ENCODE peak calls at places on chromosomes 4 and X, in five cellular contexts. P is H9, T is neuronal stem cell, H is mesenchymal stem cell, Y is trophoblast cell. E is an unnamed sample.
A peak's percentile ranks its signal among the peaks of the same experiment; 100 is the strongest.

GRCh38 chr4:17605236-17605635 is 9.2 kb upstream of the MED28 start:
- DNase-seq in T (no peak), H (no peak), P (no peak), Y (no peak), E (no peak)

GRCh38 chr4:168666531-168666930 is 169.7 kb downstream of the PALLD start:
- DNase-seq in Y (no peak), H (peak; percentile 75), P (no peak), T (no peak), E (no peak)

GRCh38 chr4:106565727-106566126 is 197.1 kb upstream of the GIMD1 start:
- DNase-seq in Y (no peak), H (no peak), P (no peak), T (no peak), E (no peak)

GRCh38 chrX:70313503-70313902 is 23.6 kb downstream of the KIF4A start:
- DNase-seq in P (no peak), Y (no peak), T (no peak), H (peak; percentile 19), E (no peak)

GRCh38 chr4:163915896-163916295 is 421.4 kb downstream of the TMA16 start:
- DNase-seq in H (no peak), Y (peak; percentile 68), T (no peak), P (no peak), E (no peak)

GRCh38 chr4:77007358-77008230 is 58.0 kb downstream of the SEPTIN11 start:
- DNase-seq in P (no peak), T (no peak), H (peak; percentile 87), Y (no peak), E (no peak)

GRCh38 chr4:184845367-184846011 is 19.7 kb upstream of the ACSL1 start:
- DNase-seq in H (peak; percentile 77), T (no peak), P (no peak), Y (no peak), E (no peak)

GRCh38 chr4:60611762-60612496 is 588.2 kb upstream of the ADGRL3 start:
- DNase-seq in Y (peak; percentile 96), P (no peak), T (no peak), H (no peak), E (no peak)

GRCh38 chrX:50470103-50471031 is at the start of gene DGKK:
- DNase-seq in T (peak; percentile 68), Y (no peak), P (peak; percentile 90), H (no peak), E (peak; percentile 76)

GRCh38 chr4:6674500-6675149 is 19.1 kb upstream of the S100P start:
- DNase-seq in Y (no peak), H (peak; percentile 39), T (peak; percentile 18), P (no peak), E (no peak)

GRCh38 chrX:139766545-139766983 is 58.6 kb upstream of the MCF2 start:
- DNase-seq in T (no peak), Y (no peak), P (no peak), H (no peak), E (no peak)

GRCh38 chr4:88963817-88964216 is 93.2 kb downstream of the FAM13A start:
- DNase-seq in P (no peak), T (no peak), Y (no peak), H (peak; percentile 73), E (no peak)

GRCh38 chrX:79366888-79367749 is at the start of gene ITM2A:
- DNase-seq in T (peak; percentile 17), Y (no peak), P (peak; percentile 60), H (no peak), E (peak; percentile 15)

GRCh38 chrX:71224969-71225368 is 1.9 kb downstream of the GJB1 start:
- DNase-seq in H (peak; percentile 1), Y (no peak), T (no peak), P (no peak), E (no peak)

GRCh38 chr4:104728380-104729122 is 233.9 kb upstream of the CXXC4 start:
- DNase-seq in P (no peak), Y (peak; percentile 15), T (no peak), H (peak; percentile 68), E (no peak)

GRCh38 chr4:89119166-89119565 is 7.8 kb downstream of the TIGD2 start:
- DNase-seq in T (no peak), H (peak; percentile 47), P (no peak), Y (no peak), E (no peak)

GRCh38 chr4:52952540-52952939 is 90.4 kb downstream of the RASL11B start:
- DNase-seq in Y (no peak), T (no peak), H (no peak), P (no peak), E (no peak)

GRCh38 chr4:119730644-119730995 is 102.0 kb upstream of the PDE5A start:
- DNase-seq in Y (no peak), P (no peak), T (no peak), H (peak; percentile 44), E (no peak)
- H2BK12ac ChIP-seq in Y (no peak overlapping the region), P (no peak overlapping the region), T (no peak overlapping the region), H (peak overlapping the region; percentile 38), E (no peak overlapping the region)

GRCh38 chrX:111355523-111356122 is 56.4 kb downstream of the DCX start:
- DNase-seq in Y (no peak), P (no peak), T (no peak), H (no peak), E (no peak)
- H2BK12ac ChIP-seq in Y (no peak overlapping the region), P (no peak overlapping the region), T (no peak overlapping the region), H (no peak overlapping the region), E (no peak overlapping the region)

DNA sequence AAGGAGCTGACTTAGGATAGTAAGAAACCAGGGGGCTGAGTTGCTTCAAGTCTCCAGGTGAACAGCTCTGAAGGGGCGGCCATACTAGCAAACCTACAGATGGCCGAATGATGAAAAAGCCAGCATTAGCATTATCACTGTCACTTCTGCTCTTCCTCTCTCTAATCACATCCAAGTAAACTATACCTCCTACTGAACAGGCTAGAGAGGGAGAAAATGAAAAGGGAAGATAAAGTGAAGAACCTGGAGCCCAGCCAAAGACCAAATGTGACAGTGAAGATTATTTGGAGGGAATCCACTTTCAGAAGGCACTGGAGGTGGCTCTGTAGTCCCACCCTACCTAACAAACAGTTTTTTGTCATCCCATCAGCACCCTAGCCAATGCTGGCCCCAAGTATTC is 50.4 kb upstream of the PRPS1 start:
- DNase-seq in Y (no peak), P (no peak), H (no peak), T (no peak), E (no peak)
- H2BK12ac ChIP-seq in Y (no peak overlapping the region), P (no peak overlapping the region), H (no peak overlapping the region), T (no peak overlapping the region), E (no peak overlapping the region)

DNA sequence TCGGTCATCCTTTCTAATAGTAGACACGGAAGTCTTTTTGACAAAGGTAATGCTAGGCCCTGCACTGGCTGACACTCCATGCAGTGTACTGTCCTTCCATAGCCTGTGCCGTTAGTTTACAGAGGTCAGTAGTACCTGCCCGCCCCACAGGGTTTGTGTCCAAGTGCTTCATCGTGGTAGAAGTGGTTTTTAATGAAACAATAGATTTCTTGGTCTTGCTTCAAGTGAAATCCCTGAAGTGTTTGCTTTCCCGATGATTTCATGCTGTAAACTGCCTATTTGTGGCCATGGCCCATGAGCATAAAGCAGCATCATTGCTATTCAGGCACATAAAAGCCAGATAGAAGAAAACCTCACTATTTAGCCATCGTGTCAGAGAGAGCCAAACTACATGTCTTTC is 139.3 kb downstream of the GPR143 start:
- DNase-seq in P (no peak), H (no peak), T (no peak), Y (no peak), E (no peak)
- H2BK12ac ChIP-seq in P (no peak overlapping the region), H (no peak overlapping the region), T (no peak overlapping the region), Y (no peak overlapping the region), E (no peak overlapping the region)